ENCODE peak calls at places on chromosomes 2 and 18, in eight cellular contexts. One of them, this sample, is unnamed.

GRCh38 chr2:159366538-159366937 is 80.0 kb upstream of the WDSUB1 start:
- DNase-seq in A172: no peak
- DNase-seq in stimulated activated CD4-positive, alpha-beta T cell treated with anti-CD3 and anti-CD28 coated beads, Interleukin-15, amount 100 ng/mL, for 1 hour: no peak
- DNase-seq in activated effector memory CD4-positive, alpha-beta T cell treated with Interleukin-2 at 50 U/mL for 16 hours: no peak
- DNase-seq in NCI-H2081: no peak
- DNase-seq in brain microvascular endothelial cell: no peak
- DNase-seq in NCI-H460: no peak
- DNase-seq in ELR: no peak
- DNase-seq in this sample: no peak

GRCh38 chr2:102505290-102505689 is 32.3 kb downstream of the SLC9A4 start:
- DNase-seq in NCI-H460: no peak
- DNase-seq in brain microvascular endothelial cell: no peak
- DNase-seq in A172: no peak
- DNase-seq in NCI-H2081: no peak
- DNase-seq in activated effector memory CD4-positive, alpha-beta T cell treated with Interleukin-2 at 50 U/mL for 16 hours: no peak
- DNase-seq in ELR: no peak
- DNase-seq in stimulated activated CD4-positive, alpha-beta T cell treated with anti-CD3 and anti-CD28 coated beads, Interleukin-15, amount 100 ng/mL, for 1 hour: no peak
- DNase-seq in this sample: peak; percentile 16

GRCh38 chr2:203730076-203730729 is 23.8 kb downstream of the CD28 start:
- DNase-seq in NCI-H460: no peak
- DNase-seq in brain microvascular endothelial cell: no peak
- DNase-seq in activated effector memory CD4-positive, alpha-beta T cell treated with Interleukin-2 at 50 U/mL for 16 hours: no peak
- DNase-seq in ELR: peak; percentile 12
- DNase-seq in stimulated activated CD4-positive, alpha-beta T cell treated with anti-CD3 and anti-CD28 coated beads, Interleukin-15, amount 100 ng/mL, for 1 hour: no peak
- DNase-seq in A172: no peak
- DNase-seq in NCI-H2081: no peak
- DNase-seq in this sample: no peak

GRCh38 chr18:27921904-27922541 is 254.9 kb downstream of the CDH2 start:
- DNase-seq in NCI-H460: peak; percentile 2
- DNase-seq in A172: peak; percentile 93
- DNase-seq in NCI-H2081: no peak
- DNase-seq in activated effector memory CD4-positive, alpha-beta T cell treated with Interleukin-2 at 50 U/mL for 16 hours: no peak
- DNase-seq in stimulated activated CD4-positive, alpha-beta T cell treated with anti-CD3 and anti-CD28 coated beads, Interleukin-15, amount 100 ng/mL, for 1 hour: no peak
- DNase-seq in brain microvascular endothelial cell: peak; percentile 92
- DNase-seq in ELR: peak; percentile 94
- DNase-seq in this sample: no peak

GRCh38 chr2:134657650-134658250 is 61.0 kb downstream of the TMEM163 start:
- DNase-seq in stimulated activated CD4-positive, alpha-beta T cell treated with anti-CD3 and anti-CD28 coated beads, Interleukin-15, amount 100 ng/mL, for 1 hour: no peak
- DNase-seq in brain microvascular endothelial cell: no peak
- DNase-seq in A172: peak; percentile 27
- DNase-seq in NCI-H460: peak; percentile 6
- DNase-seq in ELR: peak; percentile 49
- DNase-seq in activated effector memory CD4-positive, alpha-beta T cell treated with Interleukin-2 at 50 U/mL for 16 hours: no peak
- DNase-seq in NCI-H2081: no peak
- DNase-seq in this sample: no peak

GRCh38 chr18:31533236-31533635 is 35.3 kb downstream of the DSG2 start:
- DNase-seq in A172: no peak
- DNase-seq in stimulated activated CD4-positive, alpha-beta T cell treated with anti-CD3 and anti-CD28 coated beads, Interleukin-15, amount 100 ng/mL, for 1 hour: no peak
- DNase-seq in NCI-H2081: no peak
- DNase-seq in activated effector memory CD4-positive, alpha-beta T cell treated with Interleukin-2 at 50 U/mL for 16 hours: no peak
- DNase-seq in brain microvascular endothelial cell: no peak
- DNase-seq in NCI-H460: no peak
- DNase-seq in ELR: no peak
- DNase-seq in this sample: no peak

GRCh38 chr2:62270728-62271127 is 74.8 kb downstream of the B3GNT2 start:
- DNase-seq in NCI-H460: no peak
- DNase-seq in A172: no peak
- DNase-seq in stimulated activated CD4-positive, alpha-beta T cell treated with anti-CD3 and anti-CD28 coated beads, Interleukin-15, amount 100 ng/mL, for 1 hour: no peak
- DNase-seq in NCI-H2081: peak; percentile 17
- DNase-seq in brain microvascular endothelial cell: peak; percentile 18
- DNase-seq in activated effector memory CD4-positive, alpha-beta T cell treated with Interleukin-2 at 50 U/mL for 16 hours: no peak
- DNase-seq in ELR: no peak
- DNase-seq in this sample: peak; percentile 3

GRCh38 chr2:143431316-143431715 is 302.1 kb downstream of the ARHGAP15 start:
- DNase-seq in activated effector memory CD4-positive, alpha-beta T cell treated with Interleukin-2 at 50 U/mL for 16 hours: no peak
- DNase-seq in ELR: peak; percentile 83
- DNase-seq in stimulated activated CD4-positive, alpha-beta T cell treated with anti-CD3 and anti-CD28 coated beads, Interleukin-15, amount 100 ng/mL, for 1 hour: no peak
- DNase-seq in NCI-H460: no peak
- DNase-seq in A172: no peak
- DNase-seq in brain microvascular endothelial cell: no peak
- DNase-seq in NCI-H2081: no peak
- DNase-seq in this sample: no peak

GRCh38 chr18:54772081-54772480 is 56.2 kb upstream of the RAB27B start:
- DNase-seq in activated effector memory CD4-positive, alpha-beta T cell treated with Interleukin-2 at 50 U/mL for 16 hours: no peak
- DNase-seq in ELR: no peak
- DNase-seq in NCI-H2081: no peak
- DNase-seq in A172: no peak
- DNase-seq in brain microvascular endothelial cell: no peak
- DNase-seq in stimulated activated CD4-positive, alpha-beta T cell treated with anti-CD3 and anti-CD28 coated beads, Interleukin-15, amount 100 ng/mL, for 1 hour: no peak
- DNase-seq in NCI-H460: no peak
- DNase-seq in this sample: no peak

GRCh38 chr2:3633089-3633981 is 24.7 kb upstream of the ALLC start:
- DNase-seq in activated effector memory CD4-positive, alpha-beta T cell treated with Interleukin-2 at 50 U/mL for 16 hours: no peak
- DNase-seq in A172: peak; percentile 47
- DNase-seq in stimulated activated CD4-positive, alpha-beta T cell treated with anti-CD3 and anti-CD28 coated beads, Interleukin-15, amount 100 ng/mL, for 1 hour: no peak
- DNase-seq in brain microvascular endothelial cell: no peak
- DNase-seq in NCI-H460: no peak
- DNase-seq in NCI-H2081: no peak
- DNase-seq in ELR: peak; percentile 12
- DNase-seq in this sample: no peak

GRCh38 chr2:29238497-29238896 is 123.3 kb downstream of the CLIP4 start:
- DNase-seq in stimulated activated CD4-positive, alpha-beta T cell treated with anti-CD3 and anti-CD28 coated beads, Interleukin-15, amount 100 ng/mL, for 1 hour: no peak
- DNase-seq in brain microvascular endothelial cell: peak; percentile 34
- DNase-seq in A172: peak; percentile 54
- DNase-seq in NCI-H460: peak; percentile 51
- DNase-seq in NCI-H2081: no peak
- DNase-seq in ELR: peak; percentile 56
- DNase-seq in activated effector memory CD4-positive, alpha-beta T cell treated with Interleukin-2 at 50 U/mL for 16 hours: no peak
- DNase-seq in this sample: no peak

GRCh38 chr2:109474319-109474825 is 139.4 kb downstream of the SEPTIN10 start:
- DNase-seq in brain microvascular endothelial cell: no peak
- DNase-seq in stimulated activated CD4-positive, alpha-beta T cell treated with anti-CD3 and anti-CD28 coated beads, Interleukin-15, amount 100 ng/mL, for 1 hour: no peak
- DNase-seq in activated effector memory CD4-positive, alpha-beta T cell treated with Interleukin-2 at 50 U/mL for 16 hours: no peak
- DNase-seq in NCI-H460: no peak
- DNase-seq in NCI-H2081: no peak
- DNase-seq in ELR: no peak
- DNase-seq in A172: no peak
- DNase-seq in this sample: no peak

GRCh38 chr18:58215005-58215404 is 171.0 kb downstream of the NEDD4L start:
- DNase-seq in NCI-H460: no peak
- DNase-seq in NCI-H2081: no peak
- DNase-seq in brain microvascular endothelial cell: no peak
- DNase-seq in stimulated activated CD4-positive, alpha-beta T cell treated with anti-CD3 and anti-CD28 coated beads, Interleukin-15, amount 100 ng/mL, for 1 hour: no peak
- DNase-seq in activated effector memory CD4-positive, alpha-beta T cell treated with Interleukin-2 at 50 U/mL for 16 hours: no peak
- DNase-seq in A172: no peak
- DNase-seq in ELR: no peak
- DNase-seq in this sample: no peak

GRCh38 chr18:7908686-7909299 is 341.7 kb downstream of the PTPRM start:
- DNase-seq in ELR: no peak
- DNase-seq in activated effector memory CD4-positive, alpha-beta T cell treated with Interleukin-2 at 50 U/mL for 16 hours: no peak
- DNase-seq in stimulated activated CD4-positive, alpha-beta T cell treated with anti-CD3 and anti-CD28 coated beads, Interleukin-15, amount 100 ng/mL, for 1 hour: no peak
- DNase-seq in brain microvascular endothelial cell: no peak
- DNase-seq in A172: no peak
- DNase-seq in NCI-H2081: peak; percentile 74
- DNase-seq in NCI-H460: no peak
- DNase-seq in this sample: peak; percentile 33

GRCh38 chr2:232489516-232490220 is 2.0 kb upstream of the ECEL1 start:
- DNase-seq in activated effector memory CD4-positive, alpha-beta T cell treated with Interleukin-2 at 50 U/mL for 16 hours: no peak
- DNase-seq in ELR: no peak
- DNase-seq in brain microvascular endothelial cell: no peak
- DNase-seq in A172: no peak
- DNase-seq in NCI-H2081: no peak
- DNase-seq in stimulated activated CD4-positive, alpha-beta T cell treated with anti-CD3 and anti-CD28 coated beads, Interleukin-15, amount 100 ng/mL, for 1 hour: no peak
- DNase-seq in NCI-H460: no peak
- DNase-seq in this sample: no peak

GRCh38 chr18:37716106-37716708 is 150.6 kb upstream of the CELF4 start:
- DNase-seq in brain microvascular endothelial cell: no peak
- DNase-seq in NCI-H460: no peak
- DNase-seq in activated effector memory CD4-positive, alpha-beta T cell treated with Interleukin-2 at 50 U/mL for 16 hours: no peak
- DNase-seq in ELR: no peak
- DNase-seq in NCI-H2081: no peak
- DNase-seq in A172: no peak
- DNase-seq in stimulated activated CD4-positive, alpha-beta T cell treated with anti-CD3 and anti-CD28 coated beads, Interleukin-15, amount 100 ng/mL, for 1 hour: no peak
- DNase-seq in this sample: no peak

GRCh38 chr2:68878071-68878711 is 7.0 kb upstream of the BMP10 start:
- DNase-seq in NCI-H2081: no peak
- DNase-seq in A172: no peak
- DNase-seq in brain microvascular endothelial cell: peak; percentile 14
- DNase-seq in ELR: no peak
- DNase-seq in NCI-H460: no peak
- DNase-seq in stimulated activated CD4-positive, alpha-beta T cell treated with anti-CD3 and anti-CD28 coated beads, Interleukin-15, amount 100 ng/mL, for 1 hour: no peak
- DNase-seq in activated effector memory CD4-positive, alpha-beta T cell treated with Interleukin-2 at 50 U/mL for 16 hours: no peak
- DNase-seq in this sample: no peak

GRCh38 chr18:23386317-23386716 is 66.8 kb upstream of the RIOK3 start:
- DNase-seq in activated effector memory CD4-positive, alpha-beta T cell treated with Interleukin-2 at 50 U/mL for 16 hours: no peak
- DNase-seq in ELR: no peak
- DNase-seq in stimulated activated CD4-positive, alpha-beta T cell treated with anti-CD3 and anti-CD28 coated beads, Interleukin-15, amount 100 ng/mL, for 1 hour: no peak
- DNase-seq in A172: peak; percentile 64
- DNase-seq in brain microvascular endothelial cell: no peak
- DNase-seq in NCI-H2081: no peak
- DNase-seq in NCI-H460: no peak
- DNase-seq in this sample: no peak

GRCh38 chr2:177883177-177883576 is 189.4 kb downstream of the PDE11A start:
- DNase-seq in NCI-H460: no peak
- DNase-seq in A172: no peak
- DNase-seq in activated effector memory CD4-positive, alpha-beta T cell treated with Interleukin-2 at 50 U/mL for 16 hours: no peak
- DNase-seq in ELR: no peak
- DNase-seq in brain microvascular endothelial cell: no peak
- DNase-seq in NCI-H2081: no peak
- DNase-seq in stimulated activated CD4-positive, alpha-beta T cell treated with anti-CD3 and anti-CD28 coated beads, Interleukin-15, amount 100 ng/mL, for 1 hour: no peak
- DNase-seq in this sample: no peak

GRCh38 chr2:133004623-133005022 is 334.6 kb upstream of the LYPD1 start:
- DNase-seq in activated effector memory CD4-positive, alpha-beta T cell treated with Interleukin-2 at 50 U/mL for 16 hours: no peak
- DNase-seq in ELR: no peak
- DNase-seq in NCI-H2081: no peak
- DNase-seq in A172: peak; percentile 6
- DNase-seq in NCI-H460: no peak
- DNase-seq in brain microvascular endothelial cell: no peak
- DNase-seq in stimulated activated CD4-positive, alpha-beta T cell treated with anti-CD3 and anti-CD28 coated beads, Interleukin-15, amount 100 ng/mL, for 1 hour: no peak
- DNase-seq in this sample: no peak